ENCODE peak calls at places on chromosomes 3 and 15, in six cellular contexts. One of them, this sample, is unnamed.

GRCh38 chr3:122263974-122264588 is 61.0 kb upstream of the CSTA start:
- DNase-seq in LoVo: no peak
- DNase-seq in EL: no peak
- DNase-seq in thoracic aorta: no peak
- DNase-seq in BJ: no peak
- DNase-seq in stimulated activated CD4-positive, alpha-beta T cell treated with anti-CD3 and anti-CD28 coated beads, Interleukin-4, amount 100 ng/mL, for 1 hour: no peak
- DNase-seq in this sample: no peak

GRCh38 chr3:22713936-22714335 is 489.2 kb upstream of the UBE2E2 start:
- DNase-seq in LoVo: peak
- DNase-seq in EL: peak
- DNase-seq in thoracic aorta: no peak
- DNase-seq in BJ: peak
- DNase-seq in stimulated activated CD4-positive, alpha-beta T cell treated with anti-CD3 and anti-CD28 coated beads, Interleukin-4, amount 100 ng/mL, for 1 hour: no peak
- DNase-seq in this sample: peak

GRCh38 chr3:32420138-32420981 is 28.7 kb downstream of the CMTM7 start:
- DNase-seq in LoVo: peak
- DNase-seq in EL: peak
- DNase-seq in thoracic aorta: no peak
- DNase-seq in BJ: no peak
- DNase-seq in stimulated activated CD4-positive, alpha-beta T cell treated with anti-CD3 and anti-CD28 coated beads, Interleukin-4, amount 100 ng/mL, for 1 hour: peak
- DNase-seq in this sample: no peak

GRCh38 chr3:127805026-127805753 is 17.1 kb downstream of the MGLL start:
- DNase-seq in LoVo: no peak
- DNase-seq in EL: no peak
- DNase-seq in thoracic aorta: no peak
- DNase-seq in BJ: no peak
- DNase-seq in stimulated activated CD4-positive, alpha-beta T cell treated with anti-CD3 and anti-CD28 coated beads, Interleukin-4, amount 100 ng/mL, for 1 hour: no peak
- DNase-seq in this sample: peak

GRCh38 chr15:63156708-63157065 is 590 bp downstream of the RPS27L start:
- DNase-seq in LoVo: no peak
- DNase-seq in EL: peak
- DNase-seq in thoracic aorta: no peak
- DNase-seq in BJ: no peak
- DNase-seq in stimulated activated CD4-positive, alpha-beta T cell treated with anti-CD3 and anti-CD28 coated beads, Interleukin-4, amount 100 ng/mL, for 1 hour: no peak
- DNase-seq in this sample: peak

GRCh38 chr3:157412323-157412845 is 24.3 kb upstream of the PTX3 start:
- DNase-seq in LoVo: no peak
- DNase-seq in EL: no peak
- DNase-seq in thoracic aorta: no peak
- DNase-seq in BJ: no peak
- DNase-seq in stimulated activated CD4-positive, alpha-beta T cell treated with anti-CD3 and anti-CD28 coated beads, Interleukin-4, amount 100 ng/mL, for 1 hour: no peak
- DNase-seq in this sample: no peak

GRCh38 chr3:57091471-57091870 is 31.0 kb downstream of the SPATA12 start:
- DNase-seq in LoVo: no peak
- DNase-seq in EL: no peak
- DNase-seq in thoracic aorta: no peak
- DNase-seq in BJ: peak
- DNase-seq in stimulated activated CD4-positive, alpha-beta T cell treated with anti-CD3 and anti-CD28 coated beads, Interleukin-4, amount 100 ng/mL, for 1 hour: no peak
- DNase-seq in this sample: no peak

GRCh38 chr3:52310861-52311566 is 5.1 kb upstream of the DNAH1 start:
- DNase-seq in LoVo: no peak
- DNase-seq in EL: no peak
- DNase-seq in thoracic aorta: no peak
- DNase-seq in BJ: no peak
- DNase-seq in stimulated activated CD4-positive, alpha-beta T cell treated with anti-CD3 and anti-CD28 coated beads, Interleukin-4, amount 100 ng/mL, for 1 hour: peak
- DNase-seq in this sample: no peak

GRCh38 chr3:178739720-178740119 is 203.5 kb downstream of the KCNMB2 start:
- DNase-seq in LoVo: no peak
- DNase-seq in EL: no peak
- DNase-seq in thoracic aorta: no peak
- DNase-seq in BJ: no peak
- DNase-seq in stimulated activated CD4-positive, alpha-beta T cell treated with anti-CD3 and anti-CD28 coated beads, Interleukin-4, amount 100 ng/mL, for 1 hour: no peak
- DNase-seq in this sample: no peak

GRCh38 chr3:11832964-11833621 is 13.6 kb downstream of the TAMM41 start:
- DNase-seq in LoVo: no peak
- DNase-seq in EL: no peak
- DNase-seq in thoracic aorta: no peak
- DNase-seq in BJ: no peak
- DNase-seq in stimulated activated CD4-positive, alpha-beta T cell treated with anti-CD3 and anti-CD28 coated beads, Interleukin-4, amount 100 ng/mL, for 1 hour: no peak
- DNase-seq in this sample: no peak